ENCODE peak calls at places on chromosomes 11 and 22, in five cellular contexts. R, Q, I, M and V are unnamed samples.

GRCh38 chr11:12801976-12802375 is 127.8 kb downstream of the TEAD1 start:
- DNase-seq in R (no peak), Q (no peak), I (no peak), M (no peak), V (no peak)

GRCh38 chr11:96424693-96425092 is 34.9 kb downstream of the JRKL start:
- DNase-seq in R (no peak), Q (no peak), I (no peak), M (no peak), V (peak)

GRCh38 chr22:42296381-42296853 is 26.0 kb upstream of the TCF20 start:
- DNase-seq in R (no peak), Q (no peak), I (no peak), M (no peak), V (no peak)

GRCh38 chr22:16803255-16803917 is 21.8 kb downstream of the XKR3 start:
- DNase-seq in R (no peak), Q (no peak), I (no peak), M (no peak), V (no peak)

GRCh38 chr11:72616655-72617054 is 57.6 kb downstream of the PDE2A start:
- DNase-seq in R (no peak), Q (no peak), I (no peak), M (no peak), V (no peak)

GRCh38 chr22:31044262-31044861 is 36.8 kb upstream of the SMTN start:
- DNase-seq in R (no peak), Q (peak), I (no peak), M (no peak), V (peak)

GRCh38 chr11:75174781-75175370 is 24.0 kb downstream of the SLCO2B1 start:
- DNase-seq in R (no peak), Q (no peak), I (no peak), M (no peak), V (peak)

GRCh38 chr11:72599325-72600117 is 74.7 kb downstream of the PDE2A start:
- DNase-seq in R (no peak), Q (no peak), I (no peak), M (no peak), V (no peak)

GRCh38 chr11:12827929-12828812 is 153.9 kb downstream of the TEAD1 start:
- DNase-seq in R (no peak), Q (peak), I (no peak), M (no peak), V (peak)

GRCh38 chr11:128555606-128556005 is 31.8 kb downstream of the ETS1 start:
- DNase-seq in R (no peak), Q (peak), I (no peak), M (no peak), V (no peak)

GRCh38 chr11:77324508-77324907 is 23.0 kb upstream of the GDPD4 start:
- DNase-seq in R (no peak), Q (no peak), I (no peak), M (no peak), V (peak)

GRCh38 chr11:6962673-6963072 is 36.4 kb downstream of the ZNF215 start:
- DNase-seq in R (no peak), Q (no peak), I (no peak), M (no peak), V (no peak)

GRCh38 chr22:44380716-44381500 is 68.2 kb upstream of the SHISAL1 start:
- DNase-seq in R (no peak), Q (no peak), I (no peak), M (no peak), V (no peak)

GRCh38 chr22:45885941-45886395 is 91.0 kb downstream of the WNT7B start:
- DNase-seq in R (no peak), Q (peak), I (no peak), M (no peak), V (no peak)

GRCh38 chr11:8794677-8795103 is 112.1 kb downstream of the RPL27A start:
- DNase-seq in R (no peak), Q (peak), I (no peak), M (no peak), V (no peak)

GRCh38 chr22:48742191-48742555 is 1085.5 kb downstream of the BRD1 start:
- DNase-seq in R (no peak), Q (no peak), I (no peak), M (no peak), V (no peak)

GRCh38 chr11:119787074-119787461 is 58.1 kb upstream of the NECTIN1 start:
- DNase-seq in R (no peak), Q (no peak), I (no peak), M (no peak), V (no peak)

GRCh38 chr11:26943636-26944035 is 50.3 kb upstream of the FIBIN start:
- DNase-seq in R (no peak), Q (no peak), I (no peak), M (no peak), V (no peak)

GRCh38 chr11:134261626-134262488 is 8.5 kb downstream of the ACAD8 start:
- DNase-seq in R (peak), Q (peak), I (no peak), M (peak), V (no peak)

GRCh38 chr22:37752189-37753061 is 55.3 kb upstream of the GCAT start:
- DNase-seq in R (peak), Q (peak), I (no peak), M (no peak), V (peak)

GRCh38 chr11:64415286-64415685 is 56.3 kb downstream of the RPS6KA4 start:
- DNase-seq in R (no peak), Q (no peak), I (no peak), M (no peak), V (no peak)

GRCh38 chr11:69640260-69640994 is 529 bp upstream of the CCND1 start:
- DNase-seq in R (no peak), Q (no peak), I (no peak), M (no peak), V (no peak)

GRCh38 chr11:64620286-64620962 is 29.4 kb downstream of the SLC22A12 start:
- DNase-seq in R (no peak), Q (peak), I (no peak), M (no peak), V (no peak)

GRCh38 chr11:125871391-125872137 is 15.9 kb upstream of the HYLS1 start:
- DNase-seq in R (peak), Q (peak), I (no peak), M (peak), V (peak)

GRCh38 chr11:34639545-34639944 is 18.7 kb downstream of the EHF start:
- DNase-seq in R (no peak), Q (no peak), I (no peak), M (no peak), V (no peak)

GRCh38 chr11:19687372-19687771 is 25.3 kb upstream of the NAV2 start:
- DNase-seq in R (no peak), Q (no peak), I (no peak), M (no peak), V (no peak)

GRCh38 chr11:129258205-129258604 is 66.1 kb upstream of the ARHGAP32 start:
- DNase-seq in R (no peak), Q (no peak), I (no peak), M (no peak), V (no peak)

GRCh38 chr11:11584446-11584810 is 37.4 kb downstream of the GALNT18 start:
- DNase-seq in R (peak), Q (no peak), I (no peak), M (no peak), V (peak)

GRCh38 chr11:103007521-103007920 is 52.0 kb upstream of the MMP13 start:
- DNase-seq in R (no peak), Q (no peak), I (no peak), M (no peak), V (peak)

GRCh38 chr11:31825453-31826391 is 14.6 kb upstream of the PAX6 start:
- DNase-seq in R (no peak), Q (no peak), I (no peak), M (no peak), V (no peak)

GRCh38 chr11:4697583-4697982 is at the start of gene OR51E2:
- DNase-seq in R (no peak), Q (no peak), I (no peak), M (no peak), V (peak)

GRCh38 chr11:86509579-86509978 is 134.9 kb downstream of the CCDC81 start:
- DNase-seq in R (no peak), Q (peak), I (no peak), M (no peak), V (no peak)
- TF ChIP-seq RAD21 in R (no peak), Q (no peak), I (no peak), M (no peak), V (no peak)

GRCh38 chr11:68632802-68633201 is 51.5 kb upstream of the GAL start:
- DNase-seq in R (peak), Q (peak), I (no peak), M (peak), V (peak)
- TF ChIP-seq RAD21 in R (peak), Q (peak), I (peak), M (peak), V (peak)

DNA sequence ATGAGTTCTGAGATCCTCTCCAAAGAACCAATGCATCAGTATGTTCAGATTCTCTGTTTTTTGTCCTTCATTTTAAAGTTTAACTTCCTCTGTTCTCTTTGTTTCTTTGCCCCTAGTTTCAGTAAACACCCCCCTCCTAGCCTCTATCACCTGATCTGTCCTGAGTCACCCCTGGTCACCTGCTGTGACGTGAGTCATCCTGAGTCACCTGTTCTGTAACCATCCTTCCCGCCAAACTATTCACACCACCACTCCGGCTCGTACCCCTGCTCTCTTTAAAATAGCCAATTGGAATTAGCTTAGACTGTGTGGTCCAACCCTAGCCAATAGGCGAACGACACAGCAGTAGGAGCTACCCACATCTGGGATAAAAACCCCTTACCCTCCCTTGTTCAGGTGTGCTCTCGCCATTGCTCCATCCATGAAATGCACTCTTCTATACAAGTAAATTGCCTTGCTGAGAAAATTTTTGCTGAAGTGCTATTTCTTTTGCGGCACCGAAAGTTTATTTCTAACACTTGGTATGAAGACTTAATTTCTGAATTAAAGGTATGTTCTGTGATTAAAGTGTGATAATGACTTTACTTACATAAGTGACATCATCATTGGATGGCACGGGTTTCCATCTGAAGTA is 318.4 kb downstream of the AASDHPPT start:
- DNase-seq in R (no peak), Q (no peak), I (no peak), M (no peak), V (no peak)
- TF ChIP-seq RAD21 in R (no peak), Q (no peak), I (no peak), M (no peak), V (no peak)

GRCh38 chr11:770642-771616 is 6.4 kb downstream of the GATD1 start:
- DNase-seq in R (no peak), Q (no peak), I (no peak), M (no peak), V (no peak)

GRCh38 chr11:773425-773824 is 3.9 kb downstream of the GATD1 start:
- DNase-seq in R (no peak), Q (no peak), I (no peak), M (no peak), V (no peak)

GRCh38 chr11:773830-774229 is 3.5 kb downstream of the GATD1 start:
- DNase-seq in R (no peak), Q (no peak), I (no peak), M (no peak), V (no peak)

GRCh38 chr11:771617-772204 is 5.6 kb downstream of the GATD1 start:
- DNase-seq in R (no peak), Q (no peak), I (no peak), M (no peak), V (no peak)

DNA sequence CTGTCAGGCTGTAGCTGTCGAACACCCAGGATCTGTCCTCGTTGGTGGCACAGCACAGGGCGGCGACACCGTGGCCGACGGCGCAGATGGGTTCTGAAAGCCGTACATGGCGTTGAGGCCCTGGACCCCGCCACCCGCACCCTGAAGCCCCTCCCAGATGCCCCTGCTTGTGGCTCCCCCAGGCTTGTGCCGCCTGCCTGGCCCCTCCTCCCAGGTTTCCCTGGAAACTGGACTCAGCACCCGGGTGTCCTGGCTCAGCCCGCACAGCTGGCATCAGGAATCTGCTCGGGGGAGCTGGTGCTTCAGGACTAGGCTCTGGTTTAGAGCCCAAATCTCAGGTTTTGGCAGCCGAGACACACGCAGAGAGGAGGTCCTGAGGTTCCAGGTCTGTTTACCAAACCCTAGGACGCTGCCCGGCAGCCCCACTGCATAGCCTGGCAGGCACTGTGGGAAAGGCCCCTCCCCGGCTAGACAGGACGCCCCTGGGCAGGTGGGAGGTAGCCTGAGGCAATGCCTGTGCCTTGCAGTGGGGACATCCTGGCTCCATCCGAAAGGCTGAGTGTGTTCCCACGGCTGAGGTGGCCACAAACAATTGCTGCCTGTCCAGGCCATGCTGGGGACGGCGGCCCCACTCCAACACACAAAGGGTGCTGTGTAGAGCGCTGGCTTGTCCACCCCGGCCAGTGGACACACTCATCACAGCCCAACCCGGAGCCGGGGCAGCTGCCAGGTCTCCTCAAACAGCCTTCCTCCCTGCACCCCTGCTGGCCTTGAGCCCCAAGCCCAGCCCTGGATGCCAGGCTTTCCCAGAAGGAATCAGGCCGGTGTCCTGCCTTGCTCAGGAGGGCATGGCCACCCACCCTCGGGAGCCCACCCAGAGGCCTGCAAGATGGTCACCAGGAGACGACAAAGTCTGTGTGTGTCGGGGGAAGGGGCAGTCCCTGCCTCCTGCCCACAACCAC is 4.6 kb downstream of the GATD1 start:
- DNase-seq in R (no peak), Q (no peak), I (no peak), M (no peak), V (no peak)
- TF ChIP-seq RAD21 in R (no peak), Q (no peak), I (no peak), M (no peak), V (no peak)

GRCh38 chr11:37450613-37451012 is 852.6 kb upstream of the RAG2 start:
- DNase-seq in R (no peak), Q (no peak), I (no peak), M (no peak), V (peak)
- TF ChIP-seq RAD21 in R (no peak), Q (no peak), I (no peak), M (no peak), V (no peak)

DNA sequence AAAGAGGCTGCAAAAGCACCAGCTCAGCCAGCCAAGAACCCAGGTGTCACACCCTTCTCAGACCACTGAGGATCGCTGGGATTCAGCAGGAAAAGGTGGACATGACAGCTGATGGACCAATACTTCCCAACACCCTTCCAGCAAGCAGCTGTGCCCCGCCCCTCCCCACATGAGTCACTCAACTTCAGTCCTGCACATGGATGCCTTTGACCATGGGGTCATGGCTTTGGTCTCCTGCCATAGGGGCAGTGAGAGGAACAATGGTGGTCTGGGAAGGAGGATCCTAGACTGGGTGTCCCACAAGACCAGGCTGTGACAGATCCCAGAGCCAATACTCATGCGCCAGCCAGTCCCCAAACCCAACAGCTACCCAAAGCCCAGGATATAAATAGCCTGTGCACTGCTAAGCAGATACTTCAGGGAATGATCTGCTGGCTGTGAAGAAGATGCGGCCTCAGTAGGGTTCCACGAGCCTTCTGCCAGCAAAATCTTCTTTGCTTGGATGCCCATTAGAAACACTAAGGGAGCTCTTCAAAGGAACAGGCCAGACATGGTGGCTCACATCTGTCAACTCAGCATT is 5.5 kb upstream of the RGL4 start:
- DNase-seq in R (no peak), Q (no peak), I (no peak), M (peak), V (peak)
- TF ChIP-seq RAD21 in R (no peak), Q (no peak), I (no peak), M (no peak), V (no peak)

GRCh38 chr11:2589538-2589934 is 110.3 kb downstream of the KCNQ1OT1 start:
- DNase-seq in R (no peak), Q (no peak), I (no peak), M (no peak), V (no peak)
- TF ChIP-seq RAD21 in R (no peak), Q (no peak), I (no peak), M (no peak), V (no peak)

GRCh38 chr11:118514103-118514502 is 13.2 kb upstream of the TTC36 start:
- DNase-seq in R (no peak), Q (no peak), I (no peak), M (no peak), V (no peak)

DNA sequence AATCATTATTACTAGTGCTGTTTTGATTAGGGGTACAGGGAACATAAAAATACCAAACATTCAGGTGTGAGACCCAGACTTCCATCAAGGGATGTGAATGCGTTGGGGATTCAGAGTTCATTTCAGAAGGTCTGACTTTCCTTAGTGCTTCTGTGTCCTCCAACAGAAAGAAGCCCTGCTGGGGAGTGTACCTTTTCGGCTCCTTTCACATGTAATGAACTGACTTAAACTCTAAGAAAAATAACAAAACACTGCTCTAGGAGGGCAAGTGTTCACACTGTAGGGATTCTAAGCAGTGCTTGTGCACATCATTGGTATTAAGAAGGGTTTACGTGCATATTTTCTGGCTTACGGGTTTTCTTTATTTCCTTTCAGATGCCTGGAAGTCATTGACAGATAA is 15.7 kb upstream of the TTC36 start:
- DNase-seq in R (no peak), Q (no peak), I (no peak), M (no peak), V (no peak)
- TF ChIP-seq RAD21 in R (no peak), Q (no peak), I (no peak), M (no peak), V (no peak)